ENCODE peak calls at places on chromosome 2, in five cellular contexts. M, T, E, D and S are unnamed samples.
A peak's percentile ranks its signal among the peaks of the same experiment; 100 is the strongest.

GRCh38 chr2:667332-668000 is 9.7 kb downstream of the TMEM18 start:
- DNase-seq in M (no peak), T (no peak), E (no peak), D (no peak), S (no peak)

GRCh38 chr2:187541086-187542085 is 12.8 kb downstream of the TFPI start:
- DNase-seq in M (no peak), T (no peak), E (no peak), D (no peak), S (no peak)

GRCh38 chr2:223837290-223838061 is at the start of gene AP1S3:
- DNase-seq in M (peak; percentile 88), T (peak; percentile 91), E (peak; percentile 75), D (peak; percentile 95), S (peak; percentile 28)

GRCh38 chr2:205879362-205879761 is 197.1 kb downstream of the NRP2 start:
- DNase-seq in M (no peak), T (no peak), E (no peak), D (no peak), S (no peak)

GRCh38 chr2:8475349-8476045 is 206.4 kb upstream of the ID2 start:
- DNase-seq in M (peak; percentile 70), T (no peak), E (no peak), D (no peak), S (no peak)

GRCh38 chr2:70746076-70746475 is 21.9 kb downstream of the ADD2 start:
- DNase-seq in M (no peak), T (no peak), E (no peak), D (no peak), S (no peak)

GRCh38 chr2:236012155-236012554 is 156.0 kb downstream of the GBX2 start:
- DNase-seq in M (no peak), T (no peak), E (no peak), D (no peak), S (no peak)

GRCh38 chr2:231716641-231717280 is 8.4 kb downstream of the PTMA start:
- DNase-seq in M (peak; percentile 12), T (no peak), E (no peak), D (no peak), S (no peak)

GRCh38 chr2:180573951-180574350 is 406.5 kb upstream of the UBE2E3 start:
- DNase-seq in M (no peak), T (no peak), E (no peak), D (no peak), S (no peak)

GRCh38 chr2:72898263-72898906 is 11.2 kb downstream of the SPR start:
- DNase-seq in M (no peak), T (no peak), E (no peak), D (no peak), S (no peak)

GRCh38 chr2:138086556-138086955 is 122.3 kb downstream of the HNMT start:
- DNase-seq in M (no peak), T (no peak), E (no peak), D (no peak), S (no peak)

GRCh38 chr2:96692094-96692971 is 47.5 kb downstream of the LMAN2L start:
- DNase-seq in M (no peak), T (peak; percentile 82), E (no peak), D (no peak), S (no peak)

GRCh38 chr2:85750509-85751299 is 3.1 kb upstream of the ATOH8 start:
- DNase-seq in M (peak; percentile 54), T (peak; percentile 84), E (peak; percentile 75), D (no peak), S (no peak)

GRCh38 chr2:205510345-205510744 is 172.0 kb upstream of the NRP2 start:
- DNase-seq in M (no peak), T (no peak), E (no peak), D (no peak), S (no peak)

GRCh38 chr2:195319112-195319460 is 337.9 kb upstream of the SLC39A10 start:
- DNase-seq in M (no peak), T (no peak), E (no peak), D (no peak), S (no peak)

GRCh38 chr2:127074936-127075335 is 32.0 kb downstream of the BIN1 start:
- DNase-seq in M (no peak), T (no peak), E (no peak), D (no peak), S (no peak)

GRCh38 chr2:181790716-181791649 is 100.5 kb upstream of the ITPRID2 start:
- DNase-seq in M (peak; percentile 67), T (no peak), E (no peak), D (no peak), S (no peak)

GRCh38 chr2:83742117-83742782 is 716.8 kb downstream of the SUCLG1 start:
- DNase-seq in M (no peak), T (no peak), E (no peak), D (no peak), S (no peak)

GRCh38 chr2:95312543-95313205 is 15.5 kb downstream of the KCNIP3 start:
- DNase-seq in M (no peak), T (no peak), E (no peak), D (peak; percentile 60), S (no peak)

DNA sequence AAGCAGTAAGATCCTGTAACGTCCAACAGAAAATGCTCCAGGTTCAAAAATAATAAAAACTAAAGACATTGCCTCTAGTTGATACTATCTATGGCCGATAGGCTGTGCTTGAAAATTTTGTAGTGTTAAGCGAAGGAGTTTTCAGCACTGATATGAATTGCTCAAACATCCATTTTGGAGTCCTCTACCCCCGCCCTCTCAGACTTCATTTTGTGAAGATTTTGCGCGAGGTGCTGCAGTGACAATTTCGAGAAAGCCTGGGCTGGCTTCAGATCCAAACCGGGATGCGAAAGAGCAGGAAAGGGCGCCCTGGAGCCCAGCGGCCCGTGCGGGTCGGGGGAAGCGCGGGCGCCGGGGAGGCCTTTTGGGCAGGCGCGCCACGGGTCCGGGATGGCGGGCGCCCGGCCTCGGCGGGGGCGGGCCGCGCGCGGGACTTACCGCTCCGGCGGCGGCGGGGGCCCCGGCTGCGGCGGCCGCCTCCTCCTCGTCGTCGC is 1.8 kb downstream of the SP3 start:
- DNase-seq in M (peak; percentile 83), T (peak; percentile 54), E (no peak), D (no peak), S (no peak)
- TF ChIP-seq CTCF in M (peak; percentile 24), T (no peak), E (peak; percentile 49), D (peak; percentile 18), S (no peak)

GRCh38 chr2:203681978-203682377 is 24.5 kb upstream of the CD28 start:
- DNase-seq in M (no peak), T (no peak), E (no peak), D (no peak), S (no peak)
- TF ChIP-seq CTCF in M (no peak), T (no peak), E (no peak), D (no peak), S (no peak)

DNA sequence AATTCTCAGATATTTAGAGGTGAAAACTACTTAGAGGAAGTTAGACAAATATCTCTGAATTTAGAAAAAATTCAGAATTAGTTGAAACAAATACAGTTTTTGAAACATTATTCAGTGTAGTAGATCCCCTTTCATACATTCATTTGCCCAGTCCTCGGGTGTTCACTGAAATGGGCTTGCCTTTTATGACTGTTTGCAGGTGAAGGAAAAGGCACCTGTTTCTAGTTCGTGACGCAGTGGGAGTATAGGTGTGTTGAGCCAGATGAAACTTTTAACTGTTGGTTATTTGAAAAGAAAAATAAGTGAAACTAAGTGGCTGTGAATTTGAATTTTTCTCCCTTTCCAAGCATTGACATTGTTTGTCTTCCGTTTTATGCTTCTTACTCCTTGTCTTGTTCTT is 28.9 kb downstream of the TMEFF2 start:
- DNase-seq in M (no peak), T (no peak), E (no peak), D (no peak), S (no peak)
- TF ChIP-seq CTCF in M (no peak), T (no peak), E (no peak), D (no peak), S (no peak)

GRCh38 chr2:171049691-171050090 is 111.0 kb downstream of the TLK1 start:
- DNase-seq in M (no peak), T (no peak), E (no peak), D (no peak), S (no peak)
- TF ChIP-seq CTCF in M (no peak), T (no peak), E (no peak), D (no peak), S (no peak)